ENCODE peak calls at places on chromosomes 16 and 17, in nine cellular contexts. C is hippocampal formation; H is HS-27A; E is ACHN; Z is NCI-H1694; D is activated T-helper 1 cell treated with anti-CD3 and anti-CD28 coated beads, Interleukin-2, amount 50 U/mL, for 16 hours; Y is left cardiac atrium; X is kidney epithelial cell; U is effector memory CD4-positive, alpha-beta T cell. V is an unnamed sample.

GRCh38 chr17:55527520-55528118 is 16.4 kb upstream of the SMIM36 start:
- DNase-seq in H (no peak), C (no peak), E (peak), X (no peak), Y (no peak), Z (peak), D (no peak), U (no peak), V (no peak)

GRCh38 chr16:1102921-1103648 is 7.0 kb upstream of the C1QTNF8 start:
- DNase-seq in C (no peak), H (no peak), D (peak), Z (no peak), E (peak), Y (peak), U (peak), X (no peak), V (no peak)

GRCh38 chr16:66695935-66696668 is 441 bp downstream of the CMTM4 start:
- DNase-seq in D (no peak), Z (no peak), U (peak), H (no peak), X (no peak), Y (no peak), C (no peak), E (peak), V (no peak)

GRCh38 chr16:2023098-2023925 is 3.4 kb upstream of the NHERF2 start:
- DNase-seq in H (peak), Z (peak), X (no peak), E (peak), U (peak), D (peak), C (peak), Y (peak), V (peak)

GRCh38 chr16:2063861-2064260 is 16.1 kb downstream of the TSC2 start:
- DNase-seq in D (no peak), X (no peak), Z (no peak), H (no peak), U (no peak), C (no peak), Y (no peak), E (no peak), V (no peak)

GRCh38 chr17:58383892-58384462 is 32.0 kb upstream of the SUPT4H1 start:
- DNase-seq in Z (no peak), D (no peak), X (no peak), H (no peak), U (no peak), E (no peak), Y (no peak), C (no peak), V (no peak)

GRCh38 chr16:73047536-73048291 is at the start of gene ZFHX3:
- DNase-seq in C (peak), U (peak), Y (peak), X (no peak), H (no peak), Z (no peak), D (no peak), E (peak), V (no peak)

GRCh38 chr16:58499092-58499511 is 841 bp upstream of the NDRG4 start:
- DNase-seq in X (no peak), H (no peak), D (no peak), U (no peak), C (no peak), Z (no peak), E (no peak), Y (peak), V (no peak)

GRCh38 chr16:3868967-3869366 is 11.5 kb downstream of the CREBBP start:
- DNase-seq in U (no peak), E (no peak), D (no peak), Z (no peak), X (no peak), H (no peak), C (no peak), Y (no peak), V (no peak)

GRCh38 chr17:27551701-27552466 is 79.1 kb upstream of the LGALS9 start:
- DNase-seq in C (no peak), H (no peak), Z (no peak), E (peak), Y (no peak), U (no peak), D (no peak), X (no peak), V (no peak)

GRCh38 chr17:38750312-38751121 is 2.0 kb upstream of the PSMB3 start:
- DNase-seq in Y (no peak), H (no peak), C (no peak), E (no peak), U (no peak), X (no peak), Z (peak), D (no peak), V (no peak)

GRCh38 chr16:11105038-11105903 is 150.7 kb downstream of the SOCS1 start:
- DNase-seq in E (no peak), D (no peak), Z (no peak), U (no peak), X (no peak), Y (peak), C (peak), H (peak), V (peak)

GRCh38 chr16:6265956-6266355 is 1066.7 kb upstream of the RBFOX1 start:
- DNase-seq in E (no peak), X (no peak), U (no peak), Y (no peak), H (no peak), Z (no peak), C (no peak), D (no peak), V (no peak)

GRCh38 chr17:6056104-6056503 is 14.1 kb upstream of the WSCD1 start:
- DNase-seq in E (no peak), U (no peak), X (no peak), C (no peak), Z (no peak), Y (no peak), D (no peak), H (no peak), V (no peak)

GRCh38 chr17:64103751-64104364 is 26.1 kb downstream of the ERN1 start:
- DNase-seq in C (no peak), Y (no peak), Z (no peak), X (no peak), H (no peak), D (no peak), U (no peak), E (peak), V (no peak)

GRCh38 chr17:38511126-38512108 is 83.2 kb downstream of the ARHGAP23 start:
- DNase-seq in C (no peak), Y (no peak), X (peak), E (peak), D (no peak), H (no peak), U (no peak), Z (no peak), V (no peak)

GRCh38 chr17:61140386-61140785 is 259.3 kb upstream of the TBX2 start:
- DNase-seq in C (no peak), Z (no peak), Y (no peak), U (no peak), H (no peak), X (no peak), E (no peak), D (no peak), V (no peak)

GRCh38 chr17:42895185-42895555 is 5.4 kb upstream of the G6PC1 start:
- DNase-seq in C (no peak), E (peak), H (peak), Y (peak), D (no peak), U (no peak), Z (no peak), X (peak), V (no peak)

GRCh38 chr16:75104836-75105235 is 11.7 kb downstream of the LDHD start:
- DNase-seq in Z (no peak), U (no peak), D (no peak), H (no peak), X (no peak), Y (no peak), C (no peak), E (no peak), V (no peak)

GRCh38 chr16:47492428-47493357 is 31.6 kb downstream of the PHKB start:
- DNase-seq in Y (peak), U (no peak), D (no peak), H (no peak), X (no peak), Z (no peak), E (no peak), C (peak), V (peak)

GRCh38 chr17:10135539-10136257 is 62.7 kb downstream of the GAS7 start:
- DNase-seq in E (no peak), U (no peak), Y (peak), D (no peak), Z (no peak), X (no peak), C (no peak), H (no peak), V (no peak)

GRCh38 chr17:71900830-71901229 is 220.0 kb upstream of the SOX9 start:
- DNase-seq in D (no peak), U (no peak), Y (no peak), C (no peak), E (no peak), X (peak), H (no peak), Z (no peak), V (no peak)

GRCh38 chr16:89523680-89524344 is 15.6 kb downstream of the SPG7 start:
- DNase-seq in H (no peak), X (no peak), C (no peak), D (no peak), Z (no peak), U (no peak), E (no peak), Y (no peak), V (no peak)

V was measured in GM12864.